ENCODE peak calls at places on chromosomes 16 and 17, in nine cellular contexts. H is heart left ventricle; O is CD4-positive, CD25-positive, alpha-beta regulatory T cell; A is ovary; C is mucosa of descending colon; S is upper lobe of right lung; N is NT2/D1; X is heart right ventricle; K is endodermal cell. Y is an unnamed sample.

GRCh38 chr17:77738666-77739531 is 219.6 kb upstream of the TNRC6C start:
- DNase-seq in A (no peak), N (no peak), S (peak; percentile 28), X (peak; percentile 79), H (peak; percentile 74), C (no peak), K (peak; percentile 35), O (no peak), Y (no peak)

GRCh38 chr16:29192329-29193247 is 207.7 kb downstream of the LAT start:
- DNase-seq in O (no peak), K (peak; percentile 42), X (no peak), S (peak; percentile 56), C (no peak), H (peak; percentile 22), N (no peak), A (no peak), Y (no peak)

GRCh38 chr16:22216191-22216831 is 10.2 kb downstream of the EEF2K start:
- DNase-seq in N (no peak), H (no peak), K (no peak), C (no peak), S (no peak), A (no peak), O (no peak), X (no peak), Y (no peak)

GRCh38 chr17:10727192-10727591 is 2.6 kb downstream of the TMEM220 start:
- DNase-seq in S (no peak), X (no peak), H (no peak), N (no peak), O (no peak), C (no peak), K (no peak), A (no peak), Y (no peak)

GRCh38 chr16:11232852-11233726 is 22.9 kb downstream of the SOCS1 start:
- DNase-seq in O (peak; percentile 80), H (peak; percentile 43), N (no peak), C (peak; percentile 84), K (peak; percentile 76), A (no peak), S (peak; percentile 87), X (peak; percentile 24), Y (peak; percentile 75)

GRCh38 chr17:13476722-13477121 is 125.0 kb downstream of the HS3ST3A1 start:
- DNase-seq in X (no peak), S (no peak), K (no peak), O (no peak), A (no peak), C (no peak), H (no peak), N (no peak), Y (no peak)

GRCh38 chr16:28543072-28543471 is 4.3 kb upstream of the NUPR1 start:
- DNase-seq in C (peak; percentile 82), X (no peak), S (peak; percentile 77), O (no peak), K (no peak), A (no peak), H (peak; percentile 39), N (no peak), Y (no peak)

GRCh38 chr17:82978354-82978753 is 101.1 kb upstream of the METRNL start:
- DNase-seq in S (peak; percentile 46), A (no peak), K (no peak), N (no peak), H (no peak), X (no peak), C (no peak), O (no peak), Y (no peak)

GRCh38 chr16:52357711-52358110 is 189.2 kb downstream of the TOX3 start:
- DNase-seq in H (no peak), X (no peak), S (no peak), N (no peak), C (no peak), A (no peak), O (no peak), K (no peak), Y (no peak)

GRCh38 chr16:11142261-11142630 is 113.8 kb downstream of the SOCS1 start:
- DNase-seq in K (no peak), O (no peak), X (no peak), C (no peak), N (no peak), A (no peak), H (peak; percentile 66), S (no peak), Y (no peak)

GRCh38 chr16:22670551-22670970 is 143.4 kb upstream of the HS3ST2 start:
- DNase-seq in S (no peak), X (no peak), K (peak; percentile 91), N (peak; percentile 22), H (no peak), A (peak; percentile 5), O (no peak), C (no peak), Y (peak; percentile 95)

GRCh38 chr16:30565984-30566383 is 5.5 kb downstream of the ZNF688 start:
- DNase-seq in X (no peak), C (no peak), H (no peak), K (no peak), O (no peak), S (no peak), N (no peak), A (no peak), Y (no peak)

GRCh38 chr16:4339909-4340308 is 11.2 kb downstream of the PAM16 start:
- DNase-seq in N (no peak), H (peak; percentile 62), S (peak; percentile 75), O (no peak), X (no peak), C (no peak), K (no peak), A (peak; percentile 78), Y (no peak)

GRCh38 chr17:21201302-21201602 is 12.7 kb downstream of the TMEM11 start:
- DNase-seq in H (peak; percentile 50), O (no peak), A (no peak), N (no peak), C (no peak), X (no peak), S (no peak), K (no peak), Y (no peak)

GRCh38 chr16:4940719-4941118 is 3.8 kb upstream of the PPL start:
- DNase-seq in C (no peak), X (no peak), S (no peak), A (no peak), N (no peak), O (no peak), H (no peak), K (peak; percentile 67), Y (peak; percentile 46)

GRCh38 chr17:13140750-13141149 is 122.9 kb upstream of the ELAC2 start:
- DNase-seq in C (no peak), X (no peak), H (no peak), N (peak; percentile 63), S (no peak), A (no peak), K (peak; percentile 75), O (no peak), Y (peak; percentile 90)

GRCh38 chr17:7633093-7633492 is 3.2 kb downstream of the SHBG start:
- DNase-seq in K (peak; percentile 69), H (no peak), N (no peak), C (no peak), X (no peak), A (no peak), O (no peak), S (no peak), Y (peak; percentile 51)

DNA sequence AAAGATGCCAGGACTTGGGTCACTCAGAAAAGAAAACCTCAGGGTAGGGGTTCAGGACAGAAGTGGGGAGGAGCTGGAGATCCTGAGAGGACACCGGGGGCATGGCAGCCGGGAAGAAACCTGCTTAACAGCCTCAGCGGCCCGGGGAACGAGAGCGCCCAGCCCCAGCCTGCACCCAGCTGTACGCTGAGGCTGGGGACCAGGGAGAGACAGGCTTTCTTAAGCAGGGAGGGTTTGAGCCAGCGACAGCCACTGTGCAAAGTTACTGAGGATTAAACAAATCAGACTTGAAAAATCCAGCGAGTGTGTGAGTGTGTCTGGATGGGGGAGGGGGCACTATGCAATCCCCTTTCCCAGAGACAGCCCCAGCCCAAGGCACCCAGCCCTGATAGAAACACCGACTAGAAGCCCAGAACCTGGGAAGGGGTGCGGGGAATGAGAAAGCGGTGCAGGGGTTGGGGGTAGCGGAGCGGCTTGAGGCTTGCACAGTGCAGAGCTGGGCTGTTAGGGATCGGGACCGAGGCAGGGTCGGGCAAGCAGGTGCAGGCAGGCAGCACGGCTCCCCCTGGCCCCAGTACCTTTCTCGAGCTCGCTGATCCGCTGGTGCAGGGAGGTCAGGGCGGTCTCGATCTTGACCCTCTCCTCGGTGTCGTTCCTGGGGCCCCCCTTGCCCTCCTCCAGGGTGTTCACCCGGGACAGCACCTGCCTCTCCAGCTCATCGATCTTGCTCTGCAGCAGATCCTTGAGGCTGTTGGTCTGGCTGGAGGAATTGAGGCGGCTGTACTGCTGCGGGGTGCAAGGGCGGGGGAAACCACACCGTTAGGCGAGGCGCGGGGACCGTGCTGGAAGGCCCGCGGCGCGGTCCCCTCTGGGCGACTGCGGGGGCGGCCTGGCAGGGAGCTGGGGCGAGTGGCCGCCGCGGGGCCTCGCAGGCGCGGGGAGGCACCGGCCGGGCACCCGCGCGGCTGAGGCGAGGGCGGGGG is 1.2 kb downstream of the NPTX1 start:
- DNase-seq in S (no peak), A (no peak), C (no peak), H (no peak), X (no peak), N (no peak), O (no peak), K (peak; percentile 80), Y (no peak)
- H3K4me1 ChIP-seq in S (peaks cover 33% of the 10 kb centered on the region), A (peaks cover 3% of the 10 kb centered on the region), C (peaks cover 34% of the 10 kb centered on the region), H (peaks cover 23% of the 10 kb centered on the region), X (peaks cover 43% of the 10 kb centered on the region), N (peaks cover 18% of the 10 kb centered on the region), O (peaks cover 44% of the 10 kb centered on the region), K (peaks cover 8% of the 10 kb centered on the region), Y (peaks cover 7% of the 10 kb centered on the region)

GRCh38 chr16:87490091-87490798 is 2.6 kb downstream of the ZCCHC14 start:
- DNase-seq in N (no peak), H (no peak), C (no peak), X (no peak), K (no peak), S (peak; percentile 32), A (no peak), O (peak; percentile 67), Y (no peak)
- H3K4me3 ChIP-seq in N (peak overlapping the region; percentile 28), H (peak overlapping the region; percentile 77), C (no peak overlapping the region), X (peak overlapping the region; percentile 28), K (peak overlapping the region; percentile 75), S (peak overlapping the region; percentile 52), A (peak overlapping the region; percentile 53), O (peak overlapping the region; percentile 81), Y (peak overlapping the region; percentile 61)

DNA sequence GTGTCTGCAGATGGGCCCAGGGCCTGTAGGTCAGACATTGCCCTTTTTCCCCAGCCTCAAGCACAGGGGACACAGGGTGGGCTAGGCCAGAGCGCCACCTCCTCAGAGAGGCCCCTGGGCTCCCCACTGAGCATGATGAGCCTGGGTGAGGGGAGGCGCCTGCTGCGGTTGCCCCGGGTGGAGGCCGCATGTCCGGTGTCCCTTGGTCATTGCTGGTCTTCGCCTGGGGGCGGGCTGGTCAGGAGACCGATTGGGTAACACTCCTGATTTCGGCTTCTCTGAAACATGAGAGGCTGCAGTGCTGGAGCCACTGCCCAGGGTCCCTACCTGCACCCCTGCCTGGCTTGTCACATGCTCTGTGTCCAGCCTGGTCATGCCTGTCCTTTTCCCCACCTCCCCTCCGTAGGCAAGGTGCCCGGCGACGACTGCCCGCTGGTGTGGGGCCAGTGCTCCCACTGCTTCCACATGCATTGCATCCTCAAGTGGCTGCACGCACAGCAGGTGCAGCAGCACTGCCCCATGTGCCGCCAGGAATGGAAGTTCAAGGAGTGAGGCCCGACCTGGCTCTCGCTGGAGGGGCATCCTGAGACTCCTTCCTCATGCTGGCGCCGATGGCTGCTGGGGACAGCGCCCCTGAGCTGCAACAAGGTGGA is 2.4 kb upstream of the NPB start:
- DNase-seq in A (no peak), S (no peak), K (no peak), N (no peak), X (no peak), C (no peak), H (no peak), O (no peak), Y (no peak)
- H3K4me1 ChIP-seq in A (peaks cover 2% of the 10 kb centered on the region), S (peaks cover 5% of the 10 kb centered on the region), K (no peaks in the 10 kb centered on the region), N (peaks cover 24% of the 10 kb centered on the region), X (peaks cover 14% of the 10 kb centered on the region), C (peaks cover 10% of the 10 kb centered on the region), H (no peaks in the 10 kb centered on the region), O (peaks cover 12% of the 10 kb centered on the region), Y (no peaks in the 10 kb centered on the region)

GRCh38 chr17:52157603-52158449 is 688 bp downstream of the CA10 start:
- DNase-seq in N (no peak), O (no peak), A (no peak), K (peak; percentile 54), C (peak; percentile 36), X (no peak), S (no peak), H (no peak), Y (peak; percentile 60)
- H3K4me3 ChIP-seq in N (peak overlapping the region; percentile 55), O (no peak overlapping the region), A (no peak overlapping the region), K (peak overlapping the region; percentile 60), C (no peak overlapping the region), X (no peak overlapping the region), S (peak overlapping the region; percentile 3), H (no peak overlapping the region), Y (peak overlapping the region; percentile 80)

Y was measured in GM23338.